ENCODE peak calls at places on chromosomes 7 and 10, in nine cellular contexts. Q, S, A, K, Z, D, P, N and C are unnamed samples.

GRCh38 chr10:122164815-122165491 is 106.1 kb upstream of the BTBD16 start:
- DNase-seq in A (no peak), K (no peak), P (no peak), N (no peak), S (no peak), Q (no peak), Z (no peak), D (no peak), C (no peak)

GRCh38 chr7:43077732-43078391 is 34.6 kb upstream of the HECW1 start:
- DNase-seq in Q (peak; percentile 75), Z (no peak), P (peak; percentile 47), D (no peak), K (peak; percentile 17), A (no peak), N (peak; percentile 11), S (no peak), C (no peak)

GRCh38 chr10:21517134-21517982 is 8.1 kb downstream of the SKIDA1 start:
- DNase-seq in Z (peak; percentile 71), N (peak; percentile 18), P (peak; percentile 63), A (peak; percentile 75), Q (peak; percentile 83), K (peak; percentile 52), S (no peak), D (no peak), C (no peak)

GRCh38 chr10:44950326-44951225 is 9.0 kb upstream of the RASSF4 start:
- DNase-seq in N (no peak), Q (no peak), D (no peak), Z (no peak), P (no peak), K (no peak), A (no peak), S (no peak), C (no peak)

GRCh38 chr7:149381245-149381644 is 79.6 kb downstream of the ZNF777 start:
- DNase-seq in A (no peak), S (no peak), Q (no peak), D (no peak), P (no peak), K (peak; percentile 40), N (no peak), Z (no peak), C (no peak)

GRCh38 chr7:101869026-101869900 is 51.8 kb downstream of the CUX1 start:
- DNase-seq in A (no peak), S (no peak), Q (peak; percentile 74), Z (no peak), N (no peak), P (no peak), K (no peak), D (no peak), C (no peak)

GRCh38 chr7:137846588-137847417 is at the start of gene DGKI:
- DNase-seq in Z (peak; percentile 57), N (no peak), K (no peak), A (peak; percentile 20), Q (peak; percentile 58), S (no peak), P (no peak), D (no peak), C (no peak)

GRCh38 chr7:38682602-38683001 is 51.4 kb upstream of the AMPH start:
- DNase-seq in N (no peak), D (no peak), P (peak; percentile 49), S (no peak), K (no peak), Q (no peak), Z (no peak), A (no peak), C (no peak)

GRCh38 chr10:78685466-78686163 is 383.2 kb upstream of the ZMIZ1 start:
- DNase-seq in P (peak; percentile 32), A (no peak), K (no peak), N (no peak), S (no peak), Z (no peak), D (no peak), Q (no peak), C (no peak)

GRCh38 chr7:141045126-141045841 is 28.6 kb upstream of the TMEM178B start:
- DNase-seq in Q (no peak), Z (no peak), P (peak; percentile 2), D (no peak), S (no peak), N (no peak), A (no peak), K (no peak), C (no peak)

GRCh38 chr10:6642881-6643280 is 62.8 kb upstream of the PRKCQ start:
- DNase-seq in K (no peak), Q (no peak), S (no peak), N (no peak), A (no peak), Z (no peak), D (no peak), P (no peak), C (no peak)